ENCODE peak calls at places on chromosomes 12 and 14, in ten cellular contexts. G is T-helper 2 cell; O is HFFc6; E is activated CD4-positive, alpha-beta T cell treated with anti-CD3 and anti-CD28 coated beads, Interleukin-2, amount 50 U/mL, for 1 hour; Q is T-helper 1 cell; R is NCI-H146; X is NCI-H460; P is lung microvascular endothelial cell; M is fibroblast of pulmonary artery; I is stimulated activated effector memory CD8-positive, alpha-beta T cell treated with anti-CD3 and anti-CD28 coated beads, Interleukin-12 subunit alpha, Interleukin-12 subunit beta, amount 100 ng/mL, for 72 hours. L is an unnamed sample.

GRCh38 chr12:76020281-76020680 is 11.3 kb downstream of the PHLDA1 start:
- DNase-seq in R (no peak), M (peak), I (peak), O (peak), G (peak), Q (peak), P (peak), X (no peak), E (peak), L (peak)

GRCh38 chr12:81146228-81147225 is 68.6 kb downstream of the ACSS3 start:
- DNase-seq in X (no peak), O (no peak), G (no peak), R (peak), M (no peak), E (no peak), Q (no peak), P (no peak), I (no peak), L (no peak)

GRCh38 chr14:100375273-100375962 is 52.3 kb downstream of the SLC25A47 start:
- DNase-seq in O (peak), M (peak), P (peak), E (peak), Q (no peak), X (peak), R (peak), G (peak), I (peak), L (peak)

GRCh38 chr12:60535363-60535762 is 939.5 kb downstream of the SLC16A7 start:
- DNase-seq in E (no peak), O (no peak), M (no peak), R (no peak), G (no peak), I (no peak), Q (no peak), X (no peak), P (no peak), L (no peak)

GRCh38 chr12:29741342-29742241 is 42.1 kb downstream of the TMTC1 start:
- DNase-seq in M (peak), Q (no peak), O (no peak), I (no peak), X (peak), P (no peak), G (no peak), E (no peak), R (no peak), L (no peak)

GRCh38 chr12:86117711-86118110 is 138.5 kb downstream of the MGAT4C start:
- DNase-seq in I (no peak), P (no peak), Q (no peak), R (no peak), M (peak), E (no peak), X (no peak), O (no peak), G (no peak), L (no peak)

GRCh38 chr12:63826002-63826585 is 18.4 kb upstream of the SRGAP1 start:
- DNase-seq in Q (no peak), G (no peak), O (peak), E (no peak), P (peak), I (no peak), M (peak), X (peak), R (peak), L (no peak)

GRCh38 chr14:24863933-24864708 is 185.8 kb downstream of the STXBP6 start:
- DNase-seq in E (no peak), R (no peak), Q (no peak), X (no peak), M (no peak), P (no peak), O (no peak), G (no peak), I (no peak), L (no peak)

GRCh38 chr14:83096092-83096491 is 1562.4 kb upstream of the SEL1L start:
- DNase-seq in I (no peak), O (no peak), R (no peak), G (no peak), Q (no peak), X (no peak), M (no peak), E (no peak), P (no peak), L (no peak)

GRCh38 chr12:53777936-53778644 is 26.3 kb upstream of the CISTR start:
- DNase-seq in M (no peak), P (no peak), Q (no peak), O (no peak), R (no peak), G (no peak), I (no peak), E (no peak), X (no peak), L (no peak)

GRCh38 chr12:111455448-111456320 is 50.0 kb downstream of the SH2B3 start:
- DNase-seq in X (no peak), P (peak), O (peak), E (no peak), G (no peak), M (peak), Q (no peak), I (peak), R (no peak), L (no peak)

GRCh38 chr12:1277905-1278304 is 286.9 kb downstream of the ERC1 start:
- DNase-seq in P (no peak), M (no peak), I (no peak), E (no peak), X (no peak), G (peak), O (no peak), Q (no peak), R (no peak), L (no peak)

GRCh38 chr12:90237841-90238240 is 529.2 kb upstream of the ATP2B1 start:
- DNase-seq in O (no peak), Q (no peak), I (no peak), X (no peak), P (no peak), E (no peak), M (no peak), G (no peak), R (no peak), L (no peak)

GRCh38 chr12:110538869-110539622 is 36.9 kb downstream of the RAD9B start:
- DNase-seq in Q (no peak), P (peak), R (no peak), I (no peak), E (no peak), X (no peak), O (no peak), G (no peak), M (no peak), L (no peak)

GRCh38 chr12:18807714-18808113 is 69.8 kb downstream of the CAPZA3 start:
- DNase-seq in O (no peak), I (no peak), G (no peak), E (no peak), P (no peak), Q (no peak), R (no peak), M (no peak), X (no peak), L (no peak)

GRCh38 chr14:78022059-78022458 is 148.1 kb upstream of the NRXN3 start:
- DNase-seq in Q (no peak), R (peak), I (peak), X (peak), M (peak), P (peak), O (peak), G (no peak), E (peak), L (no peak)

GRCh38 chr12:6936642-6937480 is 6.8 kb upstream of the RNU7-1 start:
- DNase-seq in R (peak), G (no peak), M (no peak), O (no peak), I (peak), Q (peak), E (peak), P (peak), X (no peak), L (no peak)

GRCh38 chr12:131965073-131965472 is 15.3 kb downstream of the EP400 start:
- DNase-seq in Q (no peak), G (no peak), O (peak), X (no peak), E (no peak), P (no peak), R (no peak), M (no peak), I (no peak), L (no peak)

GRCh38 chr14:74260525-74261233 is 21.4 kb downstream of the VSX2 start:
- DNase-seq in O (no peak), Q (no peak), X (no peak), I (no peak), P (no peak), M (no peak), G (no peak), R (no peak), E (no peak), L (no peak)

GRCh38 chr12:52673713-52674415 is 6.3 kb downstream of the KRT1 start:
- DNase-seq in I (no peak), Q (no peak), O (no peak), G (no peak), M (no peak), E (no peak), P (no peak), X (no peak), R (no peak), L (no peak)

GRCh38 chr14:35335388-35336092 is 43.4 kb downstream of the PSMA6 start:
- DNase-seq in P (peak), G (no peak), Q (no peak), I (no peak), R (no peak), X (peak), M (peak), O (no peak), E (no peak), L (no peak)

GRCh38 chr12:49261726-49262125 is 3.2 kb upstream of the TUBA1C start:
- DNase-seq in R (no peak), E (no peak), P (no peak), X (no peak), Q (no peak), M (no peak), G (no peak), O (peak), I (no peak), L (no peak)

GRCh38 chr14:74248036-74248435 is 8.8 kb downstream of the VSX2 start:
- DNase-seq in P (no peak), O (no peak), Q (no peak), I (no peak), X (no peak), M (no peak), E (no peak), R (no peak), G (no peak), L (no peak)

GRCh38 chr12:110304061-110304551 is 23.1 kb downstream of the ATP2A2 start:
- DNase-seq in P (peak), O (peak), M (peak), X (no peak), I (no peak), E (no peak), R (no peak), Q (no peak), G (no peak), L (no peak)

GRCh38 chr12:112134731-112135130 is 9.4 kb downstream of the TRAFD1 start:
- DNase-seq in I (no peak), R (no peak), O (no peak), E (no peak), X (no peak), Q (no peak), P (no peak), M (no peak), G (no peak), L (no peak)